ENCODE peak calls at places on chromosomes 16 and 17, in six cellular contexts. A is cardiac muscle cell; V is esophagus squamous epithelium; U is prostate gland; Q is CD4-positive, alpha-beta T cell; Z is psoas muscle. R is an unnamed sample.

GRCh38 chr17:75872434-75873351 is 5.7 kb downstream of the TRIM47 start:
- DNase-seq in V (no peak), Z (peak), Q (peak), U (peak), A (peak), R (peak)

GRCh38 chr17:40530531-40530987 is 29.1 kb upstream of the TNS4 start:
- DNase-seq in U (no peak), V (no peak), A (no peak), Q (no peak), Z (no peak), R (no peak)

GRCh38 chr17:50737118-50737698 is 17.8 kb downstream of the LUC7L3 start:
- DNase-seq in V (no peak), A (no peak), Q (no peak), U (no peak), Z (no peak), R (no peak)

GRCh38 chr16:69839240-69839688 is 77.1 kb downstream of the WWP2 start:
- DNase-seq in A (no peak), U (no peak), Z (no peak), Q (no peak), V (no peak), R (no peak)

GRCh38 chr17:35743911-35744328 is 9.1 kb downstream of the GAS2L2 start:
- DNase-seq in U (no peak), Z (no peak), Q (no peak), V (no peak), A (peak), R (peak)

GRCh38 chr16:265711-266110 is 10.0 kb downstream of the RGS11 start:
- DNase-seq in A (no peak), V (no peak), Q (no peak), Z (no peak), U (no peak), R (no peak)

GRCh38 chr16:1524366-1524765 is 9.1 kb upstream of the TMEM204 start:
- DNase-seq in Z (no peak), V (no peak), A (no peak), Q (no peak), U (no peak), R (no peak)

GRCh38 chr16:70430667-70431536 is 8.0 kb downstream of the ST3GAL2 start:
- DNase-seq in A (no peak), Q (no peak), Z (no peak), V (no peak), U (no peak), R (peak)

GRCh38 chr17:83103938-83104311 is 24.5 kb downstream of the METRNL start:
- DNase-seq in Q (no peak), U (no peak), Z (no peak), V (no peak), A (no peak), R (no peak)
- H3K27ac ChIP-seq in Q (no peak), U (peak), Z (no peak), V (peak), A (no peak), R (no peak)

GRCh38 chr17:34375598-34375997 is 12.6 kb upstream of the CCL1 start:
- DNase-seq in A (no peak), V (no peak), U (no peak), Z (no peak), Q (no peak), R (no peak)
- H3K27ac ChIP-seq in A (no peak), V (no peak), U (no peak), Z (no peak), Q (no peak), R (no peak)

GRCh38 chr17:14318906-14319205 is 18.0 kb downstream of the HS3ST3B1 start:
- DNase-seq in A (no peak), V (no peak), Z (no peak), U (no peak), Q (no peak), R (no peak)

GRCh38 chr17:14318109-14318905 is 17.4 kb downstream of the HS3ST3B1 start:
- DNase-seq in A (no peak), Q (no peak), V (no peak), U (no peak), Z (no peak), R (no peak)

GRCh38 chr17:14316131-14316854 is 15.4 kb downstream of the HS3ST3B1 start:
- DNase-seq in V (no peak), U (no peak), Q (no peak), A (peak), Z (no peak), R (no peak)

GRCh38 chr17:14320098-14320497 is 19.2 kb downstream of the HS3ST3B1 start:
- DNase-seq in V (no peak), Q (no peak), Z (no peak), U (no peak), A (no peak), R (no peak)

GRCh38 chr17:14317383-14317782 is 16.5 kb downstream of the HS3ST3B1 start:
- DNase-seq in Z (no peak), A (no peak), U (no peak), Q (no peak), V (no peak), R (no peak)
- H3K27ac ChIP-seq in Z (no peak), A (no peak), U (no peak), Q (no peak), V (no peak), R (no peak)

GRCh38 chr17:68944435-68945035 is 10.7 kb downstream of the ABCA8 start:
- DNase-seq in Z (no peak), V (no peak), Q (no peak), U (no peak), A (no peak), R (no peak)

GRCh38 chr17:68937890-68938514 is 17.2 kb downstream of the ABCA8 start:
- DNase-seq in Z (no peak), U (no peak), Q (no peak), A (no peak), V (no peak), R (no peak)

GRCh38 chr17:68942389-68942788 is 12.8 kb downstream of the ABCA8 start:
- DNase-seq in Q (no peak), Z (no peak), A (no peak), V (no peak), U (no peak), R (no peak)

GRCh38 chr17:68939195-68939594 is 16.0 kb downstream of the ABCA8 start:
- DNase-seq in Q (no peak), A (no peak), Z (no peak), V (no peak), U (no peak), R (no peak)

GRCh38 chr17:68943123-68943811 is 11.9 kb downstream of the ABCA8 start:
- DNase-seq in U (no peak), Q (no peak), V (no peak), Z (no peak), A (no peak), R (no peak)
- H3K27ac ChIP-seq in U (no peak), Q (no peak), V (no peak), Z (no peak), A (no peak), R (no peak)

GRCh38 chr16:18983565-18984424 is at the start of gene TMC7:
- DNase-seq in A (peak), Z (peak), U (peak), V (no peak), Q (no peak), R (peak)
- H3K27ac ChIP-seq in A (no peak), Z (peak), U (peak), V (peak), Q (no peak), R (peak)

DNA sequence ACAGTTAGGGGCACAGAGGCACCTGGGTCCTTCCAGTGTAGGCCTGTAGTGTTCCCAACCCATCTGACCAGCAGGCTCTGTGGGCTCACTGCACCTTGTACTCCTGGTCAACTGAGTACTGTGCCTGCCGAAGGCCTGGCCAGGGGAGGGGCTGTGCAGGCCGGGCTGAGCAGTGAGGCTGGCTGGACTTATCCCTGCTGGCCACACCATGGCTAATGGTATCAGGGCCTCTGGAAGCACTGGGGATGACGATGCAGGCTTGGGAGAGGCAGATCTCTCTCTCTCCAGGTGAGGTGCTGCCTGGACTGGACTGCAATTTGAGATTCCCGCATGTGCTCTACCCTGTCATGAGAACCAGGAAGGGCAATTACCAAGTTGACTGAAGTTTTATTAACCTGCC is 59.0 kb upstream of the SDK2 start:
- DNase-seq in Q (no peak), Z (no peak), V (no peak), U (no peak), A (no peak), R (no peak)
- H3K27ac ChIP-seq in Q (no peak), Z (no peak), V (no peak), U (no peak), A (no peak), R (no peak)

DNA sequence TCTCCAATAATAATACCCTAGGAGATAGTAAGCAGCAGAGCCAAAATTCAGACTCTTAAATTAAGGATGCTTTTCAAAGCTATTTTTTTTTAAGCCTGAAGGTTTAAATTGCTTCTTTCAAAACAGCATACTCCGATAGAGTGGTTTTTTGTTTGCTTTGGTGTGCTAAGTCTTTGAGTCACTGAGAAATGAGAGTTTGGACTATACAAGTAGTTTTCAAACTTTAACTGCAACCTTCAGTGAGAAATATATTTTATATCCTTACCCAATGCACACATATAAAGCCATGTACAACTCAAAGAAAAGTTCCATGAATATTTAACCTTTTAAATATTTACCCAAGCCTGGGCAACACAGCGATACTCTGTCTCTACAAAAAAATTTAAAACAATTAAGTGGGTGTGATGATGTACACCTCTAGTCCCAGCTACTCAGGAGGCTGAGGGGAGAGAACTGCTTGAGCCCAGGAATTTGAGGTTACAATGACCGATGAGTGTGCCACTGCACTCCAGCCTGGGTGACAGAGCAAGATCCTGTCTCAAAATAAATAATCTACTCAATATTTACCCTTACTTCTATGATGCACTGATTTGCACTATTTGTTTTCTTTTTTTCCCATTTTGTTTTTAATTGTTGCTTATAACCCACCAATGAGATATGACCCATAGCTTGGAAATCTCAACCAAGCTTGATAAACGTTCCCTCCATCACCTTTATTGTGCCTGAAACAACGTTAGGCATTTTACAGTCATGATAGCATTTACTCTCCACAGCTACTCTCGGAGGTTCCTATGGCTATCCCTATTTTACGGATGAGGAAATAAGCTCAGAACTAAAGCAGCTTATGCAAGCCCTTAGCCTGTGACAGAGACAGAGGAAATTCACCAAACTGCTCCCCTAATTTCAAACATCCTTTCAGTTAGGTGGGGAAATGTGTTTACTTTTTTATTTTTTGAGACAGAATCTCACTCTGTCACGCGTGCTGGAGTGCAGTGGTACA is 19.0 kb downstream of the DCUN1D3 start:
- DNase-seq in Q (no peak), V (no peak), U (no peak), A (no peak), Z (no peak), R (no peak)
- H3K27ac ChIP-seq in Q (no peak), V (no peak), U (no peak), A (no peak), Z (no peak), R (no peak)

GRCh38 chr16:4378202-4378666 is 6.6 kb downstream of the VASN start:
- DNase-seq in V (no peak), Z (peak), U (no peak), Q (no peak), A (no peak), R (no peak)

GRCh38 chr16:4377573-4378146 is 6.0 kb downstream of the VASN start:
- DNase-seq in U (no peak), A (no peak), Z (no peak), Q (no peak), V (no peak), R (no peak)

GRCh38 chr16:4376820-4377572 is 5.3 kb downstream of the VASN start:
- DNase-seq in Q (no peak), V (no peak), U (no peak), A (no peak), Z (no peak), R (no peak)

GRCh38 chr16:4380131-4381063 is 8.7 kb downstream of the VASN start:
- DNase-seq in A (no peak), V (no peak), Q (no peak), Z (peak), U (no peak), R (peak)

GRCh38 chr16:4379001-4379688 is 7.5 kb downstream of the VASN start:
- DNase-seq in A (no peak), Q (no peak), V (no peak), U (no peak), Z (peak), R (no peak)
- H3K27ac ChIP-seq in A (peak), Q (no peak), V (peak), U (no peak), Z (peak), R (peak)

GRCh38 chr17:58756246-58757161 is 850 bp downstream of the PPM1E start:
- DNase-seq in Z (no peak), U (no peak), Q (no peak), V (no peak), A (peak), R (no peak)
- H3K27ac ChIP-seq in Z (no peak), U (no peak), Q (no peak), V (no peak), A (no peak), R (no peak)

DNA sequence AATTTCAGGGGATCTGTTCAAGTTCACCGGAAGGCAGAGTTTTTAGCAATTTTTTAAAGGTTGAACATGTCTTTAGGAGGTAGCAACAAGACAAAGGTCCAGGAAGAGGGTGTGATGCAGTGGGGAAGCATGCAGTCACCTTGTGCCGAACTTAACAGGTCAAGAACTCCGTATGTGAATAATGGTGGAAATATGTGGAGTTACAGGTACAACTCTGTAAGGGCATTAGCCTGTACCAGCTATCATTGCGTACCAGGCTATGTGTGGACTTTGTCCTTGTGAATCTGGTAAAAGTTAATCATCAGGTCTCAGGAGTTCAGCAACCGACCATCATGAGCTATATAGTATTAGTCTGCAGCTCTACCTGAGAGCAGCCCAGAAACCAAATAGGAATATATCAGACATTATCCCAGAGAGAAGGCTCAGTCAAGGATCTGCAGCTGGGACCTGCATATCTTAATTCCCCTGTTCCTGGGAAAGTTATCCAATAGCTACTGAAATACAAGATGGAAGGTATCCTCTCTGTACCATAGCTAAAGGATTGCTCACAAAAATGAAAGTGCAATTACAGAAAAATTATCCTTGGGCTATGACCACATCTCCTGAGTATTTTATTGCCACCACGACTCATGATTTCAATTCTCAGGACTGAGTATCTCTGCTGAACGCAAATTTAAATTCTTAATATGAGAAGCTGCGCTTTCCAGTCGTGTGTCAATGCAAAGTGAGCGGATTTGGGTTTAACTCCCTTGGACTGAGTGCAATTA is 469.3 kb downstream of the CDH13 start:
- DNase-seq in U (no peak), Q (no peak), V (no peak), A (no peak), Z (no peak), R (no peak)
- H3K27ac ChIP-seq in U (no peak), Q (no peak), V (no peak), A (no peak), Z (no peak), R (no peak)